ENCODE peak calls at places on chromosome 22, in four cellular contexts. N, B, O and E are unnamed samples.

GRCh38 chr22:21014202-21015050 is 539 bp upstream of the P2RX6 start:
- DNase-seq in N (peak; percentile 84), B (peak; percentile 98), O (peak; percentile 40), E (peak; percentile 34)

GRCh38 chr22:17970205-17970708 is 54.1 kb downstream of the MICAL3 start:
- DNase-seq in N (no peak), B (no peak), O (no peak), E (no peak)

GRCh38 chr22:17578129-17578754 is 14.9 kb downstream of the SLC25A18 start:
- DNase-seq in N (peak; percentile 69), B (no peak), O (no peak), E (no peak)

GRCh38 chr22:33883961-33884808 is 36.1 kb downstream of the LARGE1 start:
- DNase-seq in N (no peak), B (no peak), O (no peak), E (no peak)

GRCh38 chr22:38017272-38017920 is 33.0 kb upstream of the SOX10 start:
- DNase-seq in N (peak; percentile 53), B (no peak), O (peak; percentile 73), E (no peak)

GRCh38 chr22:37214431-37215025 is 2.3 kb upstream of the SSTR3 start:
- DNase-seq in N (no peak), B (peak; percentile 16), O (no peak), E (no peak)

GRCh38 chr22:39486951-39487825 is 14.9 kb upstream of the MIEF1 start:
- DNase-seq in N (no peak), B (no peak), O (no peak), E (no peak)

GRCh38 chr22:43199541-43199940 is 12.6 kb upstream of the TTLL12 start:
- DNase-seq in N (no peak), B (no peak), O (no peak), E (no peak)

GRCh38 chr22:32589007-32589406 is 114.4 kb downstream of the FBXO7 start:
- DNase-seq in N (no peak), B (no peak), O (no peak), E (no peak)

GRCh38 chr22:47605886-47606285 is 843.4 kb downstream of the TBC1D22A start:
- DNase-seq in N (no peak), B (no peak), O (no peak), E (no peak)

GRCh38 chr22:32480238-32480637 is 5.6 kb downstream of the FBXO7 start:
- DNase-seq in N (no peak), B (no peak), O (no peak), E (no peak)

GRCh38 chr22:17847360-17848078 is 73.2 kb upstream of the BID start:
- DNase-seq in N (no peak), B (no peak), O (no peak), E (no peak)

GRCh38 chr22:45867118-45867905 is 109.7 kb downstream of the WNT7B start:
- DNase-seq in N (no peak), B (peak; percentile 70), O (no peak), E (no peak)
- TF ChIP-seq CTCF in N (no peak), B (peak; percentile 29), O (no peak), E (no peak)

DNA sequence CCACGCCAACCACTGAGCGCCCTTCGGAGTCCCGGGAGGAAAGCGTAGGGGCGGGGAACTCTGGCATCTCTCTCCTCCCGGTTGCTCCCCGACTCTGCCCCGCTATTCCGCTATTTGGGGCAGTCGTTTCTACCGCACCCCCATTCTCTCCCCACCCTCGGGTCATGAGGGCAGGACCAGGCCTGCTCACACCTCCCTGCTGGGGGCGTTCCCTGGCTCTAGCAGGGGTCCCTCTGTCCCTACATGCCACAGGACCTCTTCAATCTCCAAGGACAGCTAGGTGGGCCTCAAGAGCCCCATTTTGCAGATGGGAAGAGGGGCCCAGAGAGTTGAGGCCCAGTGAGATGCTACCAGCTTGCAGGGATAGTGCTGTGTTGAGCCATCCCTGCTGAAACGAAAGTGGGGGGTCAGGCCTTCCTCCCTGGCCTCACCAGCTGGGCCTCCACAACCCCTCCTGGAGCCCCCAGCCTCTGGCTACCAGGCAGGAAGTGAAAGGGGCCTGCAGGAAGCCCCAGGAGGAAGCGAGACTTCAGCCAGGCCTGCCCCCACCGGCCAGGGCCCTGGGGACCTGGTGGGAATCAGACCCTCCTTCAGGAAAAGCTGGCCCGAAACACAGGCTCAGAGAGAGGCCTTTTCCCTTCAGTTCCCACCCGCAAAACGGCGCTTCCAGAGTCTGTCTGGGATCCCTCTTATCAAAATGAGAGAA is 5.5 kb upstream of the SHISA8 start:
- DNase-seq in N (no peak), B (no peak), O (no peak), E (no peak)
- H3K4me3 ChIP-seq in N (no peak overlapping the region), B (no peak overlapping the region), O (no peak overlapping the region), E (peak overlapping the region; percentile 45)

DNA sequence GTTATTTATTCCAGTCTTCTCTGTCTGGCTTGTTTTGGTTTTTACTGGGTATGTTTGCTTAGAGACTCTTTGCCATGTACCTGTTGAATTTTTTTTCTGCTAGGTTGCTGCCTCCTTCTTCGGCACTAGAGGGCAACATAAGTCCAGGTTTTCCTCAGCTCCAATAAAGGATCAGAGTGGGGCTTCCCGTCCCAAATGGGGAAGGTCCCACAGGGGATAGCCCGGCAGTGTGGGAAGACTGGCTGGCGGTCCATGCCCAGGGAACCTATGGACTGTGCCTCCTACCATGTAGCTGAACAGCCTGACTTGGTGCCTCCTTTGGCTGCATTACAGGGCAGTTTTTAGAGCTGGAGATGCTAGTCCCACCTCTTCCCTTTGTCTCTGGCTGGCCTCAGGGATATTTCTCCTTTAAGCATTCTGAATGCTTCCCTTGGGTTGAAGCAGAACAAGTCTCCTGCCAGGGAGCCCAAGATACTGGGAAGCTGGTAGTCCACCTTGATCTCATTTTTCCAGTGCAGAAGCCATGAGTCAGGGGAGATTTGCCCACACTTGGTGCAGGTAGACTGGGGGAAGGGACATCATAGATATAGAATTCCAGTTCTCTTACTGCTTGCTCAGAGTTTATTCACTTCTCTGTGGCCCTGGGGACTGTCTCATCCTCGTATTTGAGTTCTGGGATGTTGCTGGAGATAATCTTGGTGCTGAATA is 60.2 kb downstream of the BRD1 start:
- DNase-seq in N (no peak), B (peak; percentile 31), O (peak; percentile 61), E (peak; percentile 25)
- TF ChIP-seq CTCF in N (peak; percentile 71), B (peak; percentile 77), O (peak; percentile 55), E (peak; percentile 77)

GRCh38 chr22:27802389-27803079 is 978 bp upstream of the MN1 start:
- DNase-seq in N (no peak), B (no peak), O (no peak), E (no peak)
- H3K4me3 ChIP-seq in N (peak overlapping the region; percentile 65), B (peak overlapping the region; percentile 77), O (no peak overlapping the region), E (no peak overlapping the region)

DNA sequence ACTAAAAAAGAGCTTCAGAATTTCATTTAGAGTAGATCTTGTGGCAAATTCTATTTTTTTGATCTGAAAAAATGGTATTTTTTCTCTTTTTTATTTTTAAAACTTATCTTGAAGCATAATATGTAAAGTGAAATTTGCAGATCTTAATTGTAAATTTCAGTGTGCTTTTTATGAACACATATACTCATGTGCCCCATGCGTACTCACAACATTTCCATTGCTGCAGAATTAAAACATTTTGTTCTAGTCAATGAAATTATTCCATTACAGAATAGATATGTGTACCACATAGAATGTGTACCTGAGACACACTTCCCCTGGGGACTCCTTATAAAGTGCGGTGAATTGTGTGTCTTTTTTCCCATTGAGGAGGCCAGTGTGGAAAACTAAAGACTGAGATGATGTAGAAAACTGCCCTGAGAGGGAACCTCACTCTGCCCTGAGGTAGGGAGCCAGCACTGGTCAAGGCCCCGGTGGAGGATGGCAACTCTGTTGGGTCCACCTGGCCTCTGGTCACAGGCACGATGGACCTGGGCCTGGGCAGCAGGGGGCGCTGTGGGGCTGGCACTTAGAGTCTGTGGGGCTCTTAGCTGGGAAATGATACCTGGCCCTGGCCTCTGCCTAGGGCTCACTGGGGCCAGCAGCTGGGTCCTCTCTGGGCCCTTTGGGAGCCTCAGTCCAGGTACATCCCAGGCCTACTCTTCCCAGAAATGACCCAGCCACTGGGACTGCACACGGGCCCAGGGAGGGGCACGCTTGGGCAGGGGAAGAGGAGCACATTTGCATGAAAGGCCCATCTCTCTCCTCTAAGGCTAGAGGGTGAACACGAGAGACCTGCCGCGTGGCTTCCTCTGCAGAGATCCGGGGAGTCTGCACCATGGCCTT is 77.9 kb upstream of the TOP3B start:
- DNase-seq in N (peak; percentile 58), B (peak; percentile 73), O (peak; percentile 89), E (no peak)
- TF ChIP-seq CTCF in N (peak; percentile 2), B (peak; percentile 78), O (peak; percentile 57), E (peak; percentile 95)

GRCh38 chr22:19449422-19449767 is 1.9 kb upstream of the C22orf39 start:
- DNase-seq in N (no peak), B (no peak), O (no peak), E (no peak)

GRCh38 chr22:19450363-19451175 is 3.1 kb upstream of the C22orf39 start:
- DNase-seq in N (no peak), B (no peak), O (no peak), E (no peak)

GRCh38 chr22:19447388-19448075 is at the start of gene C22orf39:
- DNase-seq in N (peak; percentile 93), B (peak; percentile 96), O (peak; percentile 93), E (peak; percentile 81)

GRCh38 chr22:19448076-19448607 is 631 bp upstream of the C22orf39 start:
- DNase-seq in N (peak; percentile 35), B (peak; percentile 67), O (peak; percentile 9), E (peak; percentile 46)

DNA sequence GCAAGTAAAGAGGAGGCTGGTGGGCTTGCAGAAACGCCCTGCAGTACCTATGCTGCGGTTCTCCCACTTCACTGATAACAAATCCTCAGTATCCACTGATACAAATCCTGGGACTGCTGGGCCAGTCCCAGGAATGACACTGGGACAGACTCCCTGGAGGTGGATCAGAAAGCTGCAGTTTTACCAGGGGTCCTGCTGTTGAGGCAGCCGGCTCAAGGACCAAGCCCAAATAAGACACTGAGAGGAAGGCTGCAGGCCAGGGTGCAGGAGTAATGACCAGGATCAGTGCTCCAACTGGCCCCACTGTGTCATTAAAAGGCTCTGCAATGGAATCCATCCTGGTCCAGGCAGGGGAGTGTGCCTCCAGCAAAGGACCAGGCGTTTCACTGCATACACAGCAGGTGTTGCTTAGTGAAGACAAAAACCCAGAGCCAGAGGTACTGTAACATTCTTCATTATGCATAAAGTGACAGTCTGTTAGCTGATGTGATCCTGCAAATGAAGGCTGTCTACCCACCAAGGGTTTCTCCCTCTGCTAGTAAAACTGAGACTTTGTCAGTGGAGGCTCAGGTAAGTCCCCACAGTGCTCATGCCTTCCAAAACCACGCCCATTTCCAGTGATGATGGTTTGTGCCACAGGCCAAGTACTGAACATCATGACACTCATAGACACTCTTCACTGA is 1.4 kb upstream of the C22orf39 start:
- DNase-seq in N (no peak), B (no peak), O (no peak), E (peak; percentile 43)
- H3K4me3 ChIP-seq in N (no peak overlapping the region), B (peak overlapping the region; percentile 63), O (no peak overlapping the region), E (peak overlapping the region; percentile 87)